ENCODE peak calls at places on chromosome 19, in eight cellular contexts. One of them, this sample, is unnamed.
A peak's percentile ranks its signal among the peaks of the same experiment; 100 is the strongest.

GRCh38 chr19:33530261-33530660 is 8.7 kb upstream of the PEPD start:
- DNase-seq in heart left ventricle: no peak
- DNase-seq in foreskin fibroblast: no peak
- DNase-seq in esophagus squamous epithelium: no peak
- DNase-seq in BJ: no peak
- DNase-seq in colonic mucosa: no peak
- DNase-seq in breast epithelium: no peak
- DNase-seq in IMR-90: no peak
- DNase-seq in this sample: no peak

GRCh38 chr19:45152504-45153338 is 8.1 kb downstream of the NKPD1 start:
- DNase-seq in colonic mucosa: peak; percentile 48
- DNase-seq in breast epithelium: peak; percentile 50
- DNase-seq in IMR-90: peak; percentile 40
- DNase-seq in BJ: no peak
- DNase-seq in esophagus squamous epithelium: no peak
- DNase-seq in heart left ventricle: peak; percentile 74
- DNase-seq in foreskin fibroblast: peak; percentile 54
- DNase-seq in this sample: no peak

GRCh38 chr19:14031719-14032480 is at the start of gene IL27RA:
- DNase-seq in heart left ventricle: peak; percentile 85
- DNase-seq in colonic mucosa: peak; percentile 78
- DNase-seq in IMR-90: peak; percentile 31
- DNase-seq in esophagus squamous epithelium: no peak
- DNase-seq in BJ: no peak
- DNase-seq in foreskin fibroblast: peak; percentile 29
- DNase-seq in breast epithelium: peak; percentile 36
- DNase-seq in this sample: no peak

GRCh38 chr19:11463391-11463790 is 17.5 kb downstream of the ELAVL3 start:
- DNase-seq in breast epithelium: no peak
- DNase-seq in esophagus squamous epithelium: no peak
- DNase-seq in BJ: no peak
- DNase-seq in IMR-90: no peak
- DNase-seq in heart left ventricle: no peak
- DNase-seq in foreskin fibroblast: no peak
- DNase-seq in colonic mucosa: no peak
- DNase-seq in this sample: no peak

GRCh38 chr19:36573948-36574726 is 1.0 kb upstream of the ZNF529 start:
- DNase-seq in BJ: no peak
- DNase-seq in breast epithelium: no peak
- DNase-seq in heart left ventricle: no peak
- DNase-seq in colonic mucosa: no peak
- DNase-seq in IMR-90: peak; percentile 35
- DNase-seq in foreskin fibroblast: peak; percentile 18
- DNase-seq in esophagus squamous epithelium: no peak
- DNase-seq in this sample: peak; percentile 3

GRCh38 chr19:13091400-13092161 is 11.1 kb downstream of the LYL1 start:
- DNase-seq in esophagus squamous epithelium: no peak
- DNase-seq in BJ: peak; percentile 74
- DNase-seq in heart left ventricle: no peak
- DNase-seq in breast epithelium: peak; percentile 84
- DNase-seq in IMR-90: peak; percentile 75
- DNase-seq in foreskin fibroblast: peak; percentile 52
- DNase-seq in colonic mucosa: no peak
- DNase-seq in this sample: peak; percentile 69

GRCh38 chr19:51779703-51780102 is 15.3 kb upstream of the FPR3 start:
- DNase-seq in IMR-90: no peak
- DNase-seq in breast epithelium: no peak
- DNase-seq in foreskin fibroblast: no peak
- DNase-seq in BJ: no peak
- DNase-seq in colonic mucosa: no peak
- DNase-seq in heart left ventricle: no peak
- DNase-seq in esophagus squamous epithelium: no peak
- DNase-seq in this sample: no peak

GRCh38 chr19:49585023-49585422 is 3.9 kb downstream of the PRRG2 start:
- DNase-seq in colonic mucosa: no peak
- DNase-seq in BJ: no peak
- DNase-seq in esophagus squamous epithelium: no peak
- DNase-seq in IMR-90: no peak
- DNase-seq in heart left ventricle: no peak
- DNase-seq in breast epithelium: no peak
- DNase-seq in foreskin fibroblast: no peak
- DNase-seq in this sample: no peak

GRCh38 chr19:51689751-51690358 is 3.3 kb upstream of the SPACA6 start:
- DNase-seq in esophagus squamous epithelium: no peak
- DNase-seq in BJ: no peak
- DNase-seq in colonic mucosa: peak; percentile 32
- DNase-seq in breast epithelium: no peak
- DNase-seq in heart left ventricle: peak; percentile 84
- DNase-seq in foreskin fibroblast: no peak
- DNase-seq in IMR-90: no peak
- DNase-seq in this sample: no peak

GRCh38 chr19:56097776-56098175 is 23.3 kb downstream of the ZNF787 start:
- DNase-seq in esophagus squamous epithelium: no peak
- DNase-seq in breast epithelium: no peak
- DNase-seq in IMR-90: no peak
- DNase-seq in heart left ventricle: no peak
- DNase-seq in colonic mucosa: no peak
- DNase-seq in foreskin fibroblast: no peak
- DNase-seq in BJ: no peak
- DNase-seq in this sample: no peak

GRCh38 chr19:50632151-50632835 is 7.4 kb downstream of the SYT3 start:
- DNase-seq in colonic mucosa: no peak
- DNase-seq in esophagus squamous epithelium: no peak
- DNase-seq in IMR-90: no peak
- DNase-seq in heart left ventricle: no peak
- DNase-seq in breast epithelium: no peak
- DNase-seq in foreskin fibroblast: no peak
- DNase-seq in BJ: no peak
- DNase-seq in this sample: no peak

GRCh38 chr19:43594710-43595604 is 977 bp downstream of the IRGQ start:
- DNase-seq in colonic mucosa: peak; percentile 61
- DNase-seq in breast epithelium: no peak
- DNase-seq in foreskin fibroblast: peak; percentile 52
- DNase-seq in esophagus squamous epithelium: no peak
- DNase-seq in IMR-90: peak; percentile 69
- DNase-seq in BJ: no peak
- DNase-seq in heart left ventricle: peak; percentile 73
- DNase-seq in this sample: no peak

GRCh38 chr19:428144-428543 is 19.2 kb upstream of the C2CD4C start:
- DNase-seq in esophagus squamous epithelium: no peak
- DNase-seq in colonic mucosa: no peak
- DNase-seq in breast epithelium: no peak
- DNase-seq in IMR-90: no peak
- DNase-seq in foreskin fibroblast: no peak
- DNase-seq in BJ: no peak
- DNase-seq in heart left ventricle: peak; percentile 28
- DNase-seq in this sample: no peak

GRCh38 chr19:28426902-28427232 is 786.1 kb downstream of the UQCRFS1 start:
- DNase-seq in breast epithelium: no peak
- DNase-seq in colonic mucosa: no peak
- DNase-seq in BJ: peak; percentile 10
- DNase-seq in foreskin fibroblast: peak; percentile 10
- DNase-seq in IMR-90: no peak
- DNase-seq in esophagus squamous epithelium: no peak
- DNase-seq in heart left ventricle: no peak
- DNase-seq in this sample: no peak

GRCh38 chr19:56162258-56162657 is 13.6 kb upstream of the GALP start:
- DNase-seq in colonic mucosa: no peak
- DNase-seq in foreskin fibroblast: no peak
- DNase-seq in IMR-90: peak; percentile 41
- DNase-seq in breast epithelium: no peak
- DNase-seq in BJ: no peak
- DNase-seq in heart left ventricle: no peak
- DNase-seq in esophagus squamous epithelium: no peak
- DNase-seq in this sample: no peak

GRCh38 chr19:16542894-16543498 is 759 bp upstream of the CHERP start:
- DNase-seq in BJ: no peak
- DNase-seq in breast epithelium: no peak
- DNase-seq in IMR-90: no peak
- DNase-seq in colonic mucosa: no peak
- DNase-seq in esophagus squamous epithelium: no peak
- DNase-seq in foreskin fibroblast: no peak
- DNase-seq in heart left ventricle: no peak
- DNase-seq in this sample: no peak

GRCh38 chr19:7881910-7882309 is 6.4 kb upstream of the LRRC8E start:
- DNase-seq in breast epithelium: no peak
- DNase-seq in colonic mucosa: no peak
- DNase-seq in foreskin fibroblast: no peak
- DNase-seq in heart left ventricle: no peak
- DNase-seq in IMR-90: no peak
- DNase-seq in BJ: no peak
- DNase-seq in esophagus squamous epithelium: no peak
- DNase-seq in this sample: no peak

GRCh38 chr19:39236527-39236926 is 8.3 kb downstream of the IFNL3 start:
- DNase-seq in esophagus squamous epithelium: no peak
- DNase-seq in heart left ventricle: no peak
- DNase-seq in colonic mucosa: no peak
- DNase-seq in breast epithelium: no peak
- DNase-seq in BJ: no peak
- DNase-seq in IMR-90: no peak
- DNase-seq in foreskin fibroblast: no peak
- DNase-seq in this sample: no peak

GRCh38 chr19:35063940-35064818 is 22.7 kb downstream of the HPN start:
- DNase-seq in foreskin fibroblast: peak; percentile 64
- DNase-seq in IMR-90: peak; percentile 84
- DNase-seq in BJ: no peak
- DNase-seq in esophagus squamous epithelium: no peak
- DNase-seq in colonic mucosa: no peak
- DNase-seq in breast epithelium: no peak
- DNase-seq in heart left ventricle: peak; percentile 18
- DNase-seq in this sample: no peak

GRCh38 chr19:38277969-38278680 is 13.8 kb downstream of the SPINT2 start:
- DNase-seq in esophagus squamous epithelium: no peak
- DNase-seq in heart left ventricle: no peak
- DNase-seq in BJ: peak; percentile 63
- DNase-seq in colonic mucosa: no peak
- DNase-seq in foreskin fibroblast: peak; percentile 62
- DNase-seq in breast epithelium: peak; percentile 46
- DNase-seq in IMR-90: peak; percentile 35
- DNase-seq in this sample: no peak

GRCh38 chr19:48611872-48612271 is 3.0 kb downstream of the FAM83E start:
- DNase-seq in colonic mucosa: no peak
- DNase-seq in esophagus squamous epithelium: no peak
- DNase-seq in heart left ventricle: no peak
- DNase-seq in IMR-90: no peak
- DNase-seq in breast epithelium: no peak
- DNase-seq in BJ: no peak
- DNase-seq in foreskin fibroblast: no peak
- DNase-seq in this sample: no peak

GRCh38 chr19:50007170-50007569 is 18.0 kb downstream of the VRK3 start:
- DNase-seq in esophagus squamous epithelium: no peak
- DNase-seq in colonic mucosa: no peak
- DNase-seq in heart left ventricle: no peak
- DNase-seq in IMR-90: no peak
- DNase-seq in foreskin fibroblast: no peak
- DNase-seq in breast epithelium: no peak
- DNase-seq in BJ: no peak
- DNase-seq in this sample: no peak

GRCh38 chr19:57099199-57099661 is 20.6 kb upstream of the USP29 start:
- DNase-seq in IMR-90: peak; percentile 35
- DNase-seq in breast epithelium: no peak
- DNase-seq in foreskin fibroblast: peak; percentile 17
- DNase-seq in esophagus squamous epithelium: no peak
- DNase-seq in BJ: no peak
- DNase-seq in colonic mucosa: peak; percentile 55
- DNase-seq in heart left ventricle: peak; percentile 86
- DNase-seq in this sample: no peak

GRCh38 chr19:3554254-3555083 is 2.9 kb downstream of the MFSD12 start:
- DNase-seq in breast epithelium: no peak
- DNase-seq in IMR-90: no peak
- DNase-seq in colonic mucosa: no peak
- DNase-seq in foreskin fibroblast: no peak
- DNase-seq in esophagus squamous epithelium: no peak
- DNase-seq in BJ: no peak
- DNase-seq in heart left ventricle: no peak
- DNase-seq in this sample: no peak

GRCh38 chr19:33429891-33430673 is 56.6 kb downstream of the CEBPG start:
- DNase-seq in BJ: no peak
- DNase-seq in IMR-90: no peak
- DNase-seq in esophagus squamous epithelium: no peak
- DNase-seq in colonic mucosa: no peak
- DNase-seq in breast epithelium: no peak
- DNase-seq in heart left ventricle: no peak
- DNase-seq in foreskin fibroblast: no peak
- DNase-seq in this sample: no peak

GRCh38 chr19:7729831-7730285 is 2.1 kb downstream of the CLEC4G start:
- DNase-seq in IMR-90: no peak
- DNase-seq in foreskin fibroblast: no peak
- DNase-seq in colonic mucosa: no peak
- DNase-seq in breast epithelium: no peak
- DNase-seq in esophagus squamous epithelium: no peak
- DNase-seq in BJ: no peak
- DNase-seq in heart left ventricle: no peak
- DNase-seq in this sample: no peak

GRCh38 chr19:44972802-44973201 is 17.6 kb downstream of the CLPTM1 start:
- DNase-seq in IMR-90: no peak
- DNase-seq in esophagus squamous epithelium: no peak
- DNase-seq in BJ: no peak
- DNase-seq in heart left ventricle: no peak
- DNase-seq in foreskin fibroblast: no peak
- DNase-seq in breast epithelium: no peak
- DNase-seq in colonic mucosa: no peak
- DNase-seq in this sample: no peak

GRCh38 chr19:29840066-29840950 is 28.5 kb downstream of the CCNE1 start:
- DNase-seq in colonic mucosa: no peak
- DNase-seq in foreskin fibroblast: no peak
- DNase-seq in esophagus squamous epithelium: no peak
- DNase-seq in heart left ventricle: no peak
- DNase-seq in BJ: no peak
- DNase-seq in breast epithelium: no peak
- DNase-seq in IMR-90: no peak
- DNase-seq in this sample: no peak
- TF ChIP-seq CTCF in colonic mucosa: no peak
- TF ChIP-seq CTCF in foreskin fibroblast: no peak
- TF ChIP-seq CTCF in esophagus squamous epithelium: no peak
- TF ChIP-seq CTCF in heart left ventricle: no peak
- TF ChIP-seq CTCF in BJ: no peak
- TF ChIP-seq CTCF in breast epithelium: no peak
- TF ChIP-seq CTCF in IMR-90: no peak
- TF ChIP-seq CTCF in this sample: no peak

GRCh38 chr19:40594251-40594650 is 6.9 kb upstream of the LTBP4 start:
- DNase-seq in BJ: no peak
- DNase-seq in colonic mucosa: no peak
- DNase-seq in IMR-90: no peak
- DNase-seq in esophagus squamous epithelium: no peak
- DNase-seq in foreskin fibroblast: no peak
- DNase-seq in heart left ventricle: no peak
- DNase-seq in breast epithelium: no peak
- DNase-seq in this sample: no peak
- H3K4me3 ChIP-seq in BJ: no peak overlapping the region
- H3K4me3 ChIP-seq in colonic mucosa: no peak overlapping the region
- H3K4me3 ChIP-seq in IMR-90: no peak overlapping the region
- H3K4me3 ChIP-seq in esophagus squamous epithelium: no peak overlapping the region
- H3K4me3 ChIP-seq in foreskin fibroblast: no peak overlapping the region
- H3K4me3 ChIP-seq in heart left ventricle: no peak overlapping the region
- H3K4me3 ChIP-seq in breast epithelium: no peak overlapping the region
- H3K4me3 ChIP-seq in this sample: no peak overlapping the region

GRCh38 chr19:53882391-53883050 is 524 bp downstream of the PRKCG start:
- DNase-seq in foreskin fibroblast: no peak
- DNase-seq in esophagus squamous epithelium: no peak
- DNase-seq in BJ: no peak
- DNase-seq in heart left ventricle: no peak
- DNase-seq in colonic mucosa: no peak
- DNase-seq in breast epithelium: no peak
- DNase-seq in IMR-90: no peak
- DNase-seq in this sample: no peak
- TF ChIP-seq CTCF in foreskin fibroblast: no peak
- TF ChIP-seq CTCF in esophagus squamous epithelium: no peak
- TF ChIP-seq CTCF in BJ: no peak
- TF ChIP-seq CTCF in heart left ventricle: no peak
- TF ChIP-seq CTCF in colonic mucosa: peak; percentile 9
- TF ChIP-seq CTCF in breast epithelium: no peak
- TF ChIP-seq CTCF in IMR-90: no peak
- TF ChIP-seq CTCF in this sample: no peak

GRCh38 chr19:53883741-53884140 is 1.7 kb downstream of the PRKCG start:
- DNase-seq in breast epithelium: no peak
- DNase-seq in BJ: no peak
- DNase-seq in colonic mucosa: no peak
- DNase-seq in foreskin fibroblast: no peak
- DNase-seq in heart left ventricle: no peak
- DNase-seq in IMR-90: no peak
- DNase-seq in esophagus squamous epithelium: no peak
- DNase-seq in this sample: no peak
- H3K4me3 ChIP-seq in breast epithelium: no peak overlapping the region
- H3K4me3 ChIP-seq in BJ: no peak overlapping the region
- H3K4me3 ChIP-seq in colonic mucosa: no peak overlapping the region
- H3K4me3 ChIP-seq in foreskin fibroblast: no peak overlapping the region
- H3K4me3 ChIP-seq in heart left ventricle: no peak overlapping the region
- H3K4me3 ChIP-seq in IMR-90: no peak overlapping the region
- H3K4me3 ChIP-seq in esophagus squamous epithelium: no peak overlapping the region
- H3K4me3 ChIP-seq in this sample: no peak overlapping the region

This sample was measured in AG04449.